ENCODE peak calls at places on chromosomes 11 and 22, in five cellular contexts. One of them, this sample, is unnamed.

GRCh38 chr11:134543144-134544044 is 131.4 kb upstream of the B3GAT1 start:
- DNase-seq in non-pigmented ciliary epithelial cell: no peak
- DNase-seq in aorta: no peak
- DNase-seq in stimulated activated naive CD4-positive, alpha-beta T cell: no peak
- DNase-seq in WERI-Rb-1: peak; percentile 63
- DNase-seq in this sample: no peak

GRCh38 chr22:36086170-36086490 is 57.5 kb upstream of the RBFOX2 start:
- DNase-seq in non-pigmented ciliary epithelial cell: no peak
- DNase-seq in aorta: no peak
- DNase-seq in stimulated activated naive CD4-positive, alpha-beta T cell: no peak
- DNase-seq in WERI-Rb-1: no peak
- DNase-seq in this sample: no peak

GRCh38 chr22:40499187-40499753 is 128.9 kb downstream of the SGSM3 start:
- DNase-seq in non-pigmented ciliary epithelial cell: peak; percentile 97
- DNase-seq in aorta: no peak
- DNase-seq in stimulated activated naive CD4-positive, alpha-beta T cell: no peak
- DNase-seq in WERI-Rb-1: no peak
- DNase-seq in this sample: no peak

GRCh38 chr11:110121204-110121603 is 28.0 kb downstream of the ZC3H12C start:
- DNase-seq in non-pigmented ciliary epithelial cell: no peak
- DNase-seq in aorta: no peak
- DNase-seq in stimulated activated naive CD4-positive, alpha-beta T cell: no peak
- DNase-seq in WERI-Rb-1: no peak
- DNase-seq in this sample: no peak

GRCh38 chr22:25509391-25509791 is 55.1 kb upstream of the GRK3 start:
- DNase-seq in non-pigmented ciliary epithelial cell: no peak
- DNase-seq in aorta: no peak
- DNase-seq in stimulated activated naive CD4-positive, alpha-beta T cell: no peak
- DNase-seq in WERI-Rb-1: no peak
- DNase-seq in this sample: no peak

GRCh38 chr22:30392661-30393321 is 4.0 kb upstream of the SEC14L2 start:
- DNase-seq in non-pigmented ciliary epithelial cell: no peak
- DNase-seq in aorta: no peak
- DNase-seq in stimulated activated naive CD4-positive, alpha-beta T cell: no peak
- DNase-seq in WERI-Rb-1: peak; percentile 92
- DNase-seq in this sample: no peak

GRCh38 chr11:61539009-61539408 is 30.5 kb downstream of the LRRC10B start:
- DNase-seq in non-pigmented ciliary epithelial cell: no peak
- DNase-seq in aorta: no peak
- DNase-seq in stimulated activated naive CD4-positive, alpha-beta T cell: no peak
- DNase-seq in WERI-Rb-1: no peak
- DNase-seq in this sample: no peak

GRCh38 chr11:68150029-68150428 is 28.8 kb upstream of the CHKA start:
- DNase-seq in non-pigmented ciliary epithelial cell: no peak
- DNase-seq in aorta: no peak
- DNase-seq in stimulated activated naive CD4-positive, alpha-beta T cell: no peak
- DNase-seq in WERI-Rb-1: no peak
- DNase-seq in this sample: peak; percentile 82

This sample was measured in left lung.